ENCODE peak calls at places on chromosomes 16 and 17, in nine cellular contexts. One of them, this sample, is unnamed.

GRCh38 chr17:45341389-45342158 is 24.8 kb upstream of the MAP3K14 start:
- DNase-seq in right atrium auricular region: peak; percentile 74
- DNase-seq in esophagus squamous epithelium: no peak
- DNase-seq in Peyer's patch: no peak
- DNase-seq in heart right ventricle: peak; percentile 72
- DNase-seq in fibroblast of lung: peak; percentile 90
- DNase-seq in suprapubic skin: no peak
- DNase-seq in heart left ventricle: peak; percentile 84
- DNase-seq in left ventricle myocardium inferior: peak; percentile 81
- DNase-seq in this sample: peak; percentile 91

GRCh38 chr17:45791935-45792334 is 7.8 kb downstream of the CRHR1 start:
- DNase-seq in Peyer's patch: peak; percentile 55
- DNase-seq in heart right ventricle: no peak
- DNase-seq in right atrium auricular region: no peak
- DNase-seq in suprapubic skin: no peak
- DNase-seq in fibroblast of lung: no peak
- DNase-seq in esophagus squamous epithelium: no peak
- DNase-seq in left ventricle myocardium inferior: no peak
- DNase-seq in heart left ventricle: no peak
- DNase-seq in this sample: no peak

GRCh38 chr16:57185446-57185944 is 344 bp downstream of the PSME3IP1 start:
- DNase-seq in fibroblast of lung: peak; percentile 66
- DNase-seq in right atrium auricular region: peak; percentile 71
- DNase-seq in heart left ventricle: peak; percentile 54
- DNase-seq in suprapubic skin: peak; percentile 80
- DNase-seq in Peyer's patch: no peak
- DNase-seq in heart right ventricle: peak; percentile 36
- DNase-seq in esophagus squamous epithelium: no peak
- DNase-seq in left ventricle myocardium inferior: peak; percentile 40
- DNase-seq in this sample: peak; percentile 70

GRCh38 chr16:21088646-21089538 is 61.8 kb downstream of the DNAH3 start:
- DNase-seq in left ventricle myocardium inferior: no peak
- DNase-seq in Peyer's patch: no peak
- DNase-seq in esophagus squamous epithelium: no peak
- DNase-seq in suprapubic skin: no peak
- DNase-seq in heart right ventricle: no peak
- DNase-seq in right atrium auricular region: no peak
- DNase-seq in heart left ventricle: no peak
- DNase-seq in fibroblast of lung: peak; percentile 85
- DNase-seq in this sample: no peak

GRCh38 chr17:40173778-40174135 is 3.5 kb upstream of the RAPGEFL1 start:
- DNase-seq in suprapubic skin: no peak
- DNase-seq in heart right ventricle: no peak
- DNase-seq in left ventricle myocardium inferior: no peak
- DNase-seq in heart left ventricle: no peak
- DNase-seq in esophagus squamous epithelium: no peak
- DNase-seq in Peyer's patch: no peak
- DNase-seq in right atrium auricular region: no peak
- DNase-seq in fibroblast of lung: peak; percentile 55
- DNase-seq in this sample: no peak

GRCh38 chr17:67995568-67996191 is 589 bp downstream of the C17orf58 start:
- DNase-seq in heart left ventricle: peak; percentile 47
- DNase-seq in right atrium auricular region: no peak
- DNase-seq in esophagus squamous epithelium: no peak
- DNase-seq in fibroblast of lung: peak; percentile 2
- DNase-seq in left ventricle myocardium inferior: peak; percentile 38
- DNase-seq in Peyer's patch: peak; percentile 54
- DNase-seq in suprapubic skin: no peak
- DNase-seq in heart right ventricle: peak; percentile 48
- DNase-seq in this sample: no peak

GRCh38 chr17:6555331-6556120 is 829 bp downstream of the PITPNM3 start:
- DNase-seq in esophagus squamous epithelium: no peak
- DNase-seq in suprapubic skin: no peak
- DNase-seq in fibroblast of lung: peak; percentile 65
- DNase-seq in heart right ventricle: no peak
- DNase-seq in Peyer's patch: peak; percentile 65
- DNase-seq in heart left ventricle: no peak
- DNase-seq in left ventricle myocardium inferior: no peak
- DNase-seq in right atrium auricular region: no peak
- DNase-seq in this sample: no peak

GRCh38 chr16:66267287-66268137 is 99.0 kb upstream of the CDH5 start:
- DNase-seq in left ventricle myocardium inferior: no peak
- DNase-seq in heart left ventricle: no peak
- DNase-seq in Peyer's patch: no peak
- DNase-seq in heart right ventricle: no peak
- DNase-seq in right atrium auricular region: peak; percentile 50
- DNase-seq in esophagus squamous epithelium: no peak
- DNase-seq in fibroblast of lung: no peak
- DNase-seq in suprapubic skin: peak; percentile 75
- DNase-seq in this sample: no peak

GRCh38 chr16:53744449-53744848 is 40.5 kb downstream of the FTO start:
- DNase-seq in esophagus squamous epithelium: no peak
- DNase-seq in fibroblast of lung: no peak
- DNase-seq in right atrium auricular region: no peak
- DNase-seq in heart right ventricle: no peak
- DNase-seq in suprapubic skin: no peak
- DNase-seq in left ventricle myocardium inferior: no peak
- DNase-seq in Peyer's patch: no peak
- DNase-seq in heart left ventricle: no peak
- DNase-seq in this sample: no peak

GRCh38 chr17:77264617-77265230 is 124.0 kb downstream of the SEC14L1 start:
- DNase-seq in heart left ventricle: no peak
- DNase-seq in fibroblast of lung: no peak
- DNase-seq in esophagus squamous epithelium: no peak
- DNase-seq in heart right ventricle: no peak
- DNase-seq in suprapubic skin: no peak
- DNase-seq in right atrium auricular region: no peak
- DNase-seq in Peyer's patch: no peak
- DNase-seq in left ventricle myocardium inferior: no peak
- DNase-seq in this sample: no peak
- H3K4me3 ChIP-seq in heart left ventricle: no peak overlapping the region
- H3K4me3 ChIP-seq in fibroblast of lung: no peak overlapping the region
- H3K4me3 ChIP-seq in esophagus squamous epithelium: no peak overlapping the region
- H3K4me3 ChIP-seq in heart right ventricle: no peak overlapping the region
- H3K4me3 ChIP-seq in suprapubic skin: no peak overlapping the region
- H3K4me3 ChIP-seq in right atrium auricular region: no peak overlapping the region
- H3K4me3 ChIP-seq in Peyer's patch: no peak overlapping the region
- H3K4me3 ChIP-seq in left ventricle myocardium inferior: no peak overlapping the region
- H3K4me3 ChIP-seq in this sample: no peak overlapping the region

DNA sequence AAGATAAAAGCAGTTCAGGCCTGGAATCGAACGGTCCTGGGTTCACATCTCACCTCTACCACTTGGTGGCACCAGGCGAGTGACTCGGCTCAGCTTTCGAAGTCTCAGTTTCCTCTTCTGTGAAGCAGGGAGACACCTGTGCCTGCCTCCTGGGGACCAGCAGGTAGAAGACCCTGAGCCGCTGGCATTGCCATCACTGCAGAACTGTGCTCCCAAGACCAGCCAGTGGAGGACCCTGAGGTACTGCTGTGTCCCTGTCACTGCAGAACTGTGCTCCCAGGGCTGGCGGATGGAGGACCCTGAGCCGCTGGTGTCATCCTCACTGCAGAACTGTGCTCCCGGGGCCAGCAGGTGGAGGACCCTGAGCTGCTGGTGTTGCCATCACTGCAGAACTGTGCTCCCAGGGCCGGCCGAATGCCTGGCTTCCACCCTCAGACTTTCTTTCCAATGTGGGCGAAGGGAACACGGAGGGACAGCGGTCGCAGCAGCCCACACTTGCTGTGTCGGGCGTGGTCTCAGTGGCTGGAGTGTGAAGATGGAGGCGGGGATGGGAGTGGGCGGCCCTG is 8.7 kb upstream of the SLC7A5 start:
- DNase-seq in suprapubic skin: no peak
- DNase-seq in heart right ventricle: no peak
- DNase-seq in esophagus squamous epithelium: no peak
- DNase-seq in left ventricle myocardium inferior: no peak
- DNase-seq in right atrium auricular region: no peak
- DNase-seq in heart left ventricle: no peak
- DNase-seq in fibroblast of lung: no peak
- DNase-seq in Peyer's patch: no peak
- DNase-seq in this sample: no peak
- TF ChIP-seq CTCF in suprapubic skin: no peak
- TF ChIP-seq CTCF in heart right ventricle: peak; percentile 19
- TF ChIP-seq CTCF in esophagus squamous epithelium: no peak
- TF ChIP-seq CTCF in left ventricle myocardium inferior: no peak
- TF ChIP-seq CTCF in right atrium auricular region: no peak
- TF ChIP-seq CTCF in heart left ventricle: no peak
- TF ChIP-seq CTCF in fibroblast of lung: no peak
- TF ChIP-seq CTCF in Peyer's patch: peak; percentile 35
- TF ChIP-seq CTCF in this sample: peak; percentile 11

GRCh38 chr16:84821179-84821578 is 1.4 kb downstream of the CRISPLD2 start:
- DNase-seq in left ventricle myocardium inferior: no peak
- DNase-seq in heart right ventricle: no peak
- DNase-seq in right atrium auricular region: no peak
- DNase-seq in esophagus squamous epithelium: no peak
- DNase-seq in Peyer's patch: no peak
- DNase-seq in heart left ventricle: no peak
- DNase-seq in suprapubic skin: no peak
- DNase-seq in fibroblast of lung: no peak
- DNase-seq in this sample: no peak
- H3K4me3 ChIP-seq in left ventricle myocardium inferior: peak overlapping the region; percentile 76
- H3K4me3 ChIP-seq in heart right ventricle: peak overlapping the region; percentile 69
- H3K4me3 ChIP-seq in right atrium auricular region: peak overlapping the region; percentile 67
- H3K4me3 ChIP-seq in esophagus squamous epithelium: peak overlapping the region; percentile 65
- H3K4me3 ChIP-seq in Peyer's patch: peak overlapping the region; percentile 45
- H3K4me3 ChIP-seq in heart left ventricle: peak overlapping the region; percentile 64
- H3K4me3 ChIP-seq in suprapubic skin: peak overlapping the region; percentile 57
- H3K4me3 ChIP-seq in fibroblast of lung: peak overlapping the region; percentile 96
- H3K4me3 ChIP-seq in this sample: peak overlapping the region; percentile 67

DNA sequence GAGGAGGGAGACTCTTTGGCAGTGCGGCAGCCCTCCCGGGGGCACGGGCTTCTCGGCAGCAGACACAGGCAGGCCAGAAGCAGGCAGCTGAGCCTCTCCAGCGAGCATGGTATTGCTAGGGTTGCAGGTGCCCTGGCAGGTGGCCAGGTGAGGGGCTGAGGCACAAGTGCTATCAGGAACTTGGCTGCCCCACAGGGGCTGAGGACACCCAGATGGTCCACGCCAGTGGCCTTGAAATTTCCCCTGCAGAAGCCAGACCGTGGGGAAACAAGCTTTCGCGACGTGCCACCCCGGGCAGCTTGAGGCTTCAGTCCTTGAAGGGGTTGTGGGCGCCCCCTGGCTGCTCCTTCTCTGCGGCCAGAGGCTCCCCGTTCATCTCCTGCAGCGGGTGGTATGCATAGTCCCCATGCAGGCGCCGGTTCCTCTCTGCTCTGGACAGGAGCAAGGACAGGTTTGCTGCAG is 8.5 kb downstream of the NAGPA start:
- DNase-seq in suprapubic skin: no peak
- DNase-seq in left ventricle myocardium inferior: peak; percentile 50
- DNase-seq in right atrium auricular region: no peak
- DNase-seq in fibroblast of lung: no peak
- DNase-seq in heart right ventricle: peak; percentile 46
- DNase-seq in esophagus squamous epithelium: no peak
- DNase-seq in heart left ventricle: peak; percentile 61
- DNase-seq in Peyer's patch: peak; percentile 58
- DNase-seq in this sample: peak; percentile 23
- TF ChIP-seq CTCF in suprapubic skin: no peak
- TF ChIP-seq CTCF in left ventricle myocardium inferior: peak; percentile 52
- TF ChIP-seq CTCF in right atrium auricular region: peak; percentile 54
- TF ChIP-seq CTCF in fibroblast of lung: no peak
- TF ChIP-seq CTCF in heart right ventricle: peak; percentile 56
- TF ChIP-seq CTCF in esophagus squamous epithelium: no peak
- TF ChIP-seq CTCF in heart left ventricle: peak; percentile 24
- TF ChIP-seq CTCF in Peyer's patch: no peak
- TF ChIP-seq CTCF in this sample: peak; percentile 33

DNA sequence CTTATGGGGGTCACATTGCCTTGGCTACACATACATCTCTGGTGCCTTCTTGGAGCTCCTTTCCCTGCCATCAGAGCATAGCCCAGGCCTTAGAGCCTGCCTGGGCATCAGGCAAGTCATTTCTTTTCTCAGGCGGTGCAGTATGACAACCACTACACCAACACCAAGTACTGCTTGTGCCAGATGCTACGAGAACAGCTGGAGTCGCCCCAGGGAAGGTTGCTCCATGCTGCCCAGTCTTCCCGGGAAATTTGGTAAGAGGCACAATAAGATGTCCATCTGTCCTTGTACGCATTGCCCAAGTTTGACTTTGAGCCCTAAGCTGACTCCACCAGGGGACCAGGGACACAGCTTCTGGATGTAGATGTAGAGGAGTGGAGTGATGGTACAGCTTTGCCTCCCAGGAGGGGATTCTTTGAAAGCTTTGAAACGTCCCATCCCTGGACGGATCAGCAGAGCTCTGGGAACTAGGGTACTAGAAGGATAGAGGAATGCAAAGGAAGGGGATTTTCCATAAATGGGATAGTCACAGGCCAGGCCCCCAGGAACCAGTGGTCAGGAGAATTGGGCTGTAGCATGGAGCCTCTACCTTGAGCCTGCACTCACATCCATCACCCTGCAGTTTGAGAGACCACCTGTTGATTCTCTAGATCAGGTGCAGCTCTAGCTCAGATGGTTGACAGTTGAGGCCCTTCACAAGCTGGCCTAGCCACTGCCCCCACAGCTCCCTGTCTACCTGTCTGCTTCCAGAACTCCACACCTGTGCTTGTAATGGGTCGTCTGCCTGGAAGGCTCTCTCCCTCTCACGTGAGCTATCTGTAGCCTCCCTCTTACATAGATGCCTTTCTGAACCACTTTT is 11.0 kb upstream of the NFATC3 start:
- DNase-seq in esophagus squamous epithelium: no peak
- DNase-seq in heart right ventricle: no peak
- DNase-seq in Peyer's patch: no peak
- DNase-seq in right atrium auricular region: no peak
- DNase-seq in fibroblast of lung: no peak
- DNase-seq in left ventricle myocardium inferior: no peak
- DNase-seq in suprapubic skin: no peak
- DNase-seq in heart left ventricle: no peak
- DNase-seq in this sample: no peak
- H3K4me3 ChIP-seq in esophagus squamous epithelium: no peak overlapping the region
- H3K4me3 ChIP-seq in heart right ventricle: no peak overlapping the region
- H3K4me3 ChIP-seq in Peyer's patch: no peak overlapping the region
- H3K4me3 ChIP-seq in right atrium auricular region: no peak overlapping the region
- H3K4me3 ChIP-seq in fibroblast of lung: no peak overlapping the region
- H3K4me3 ChIP-seq in left ventricle myocardium inferior: no peak overlapping the region
- H3K4me3 ChIP-seq in suprapubic skin: no peak overlapping the region
- H3K4me3 ChIP-seq in heart left ventricle: no peak overlapping the region
- H3K4me3 ChIP-seq in this sample: no peak overlapping the region

GRCh38 chr16:5604770-5605169 is 507.2 kb upstream of the EEF2KMT start:
- DNase-seq in heart right ventricle: no peak
- DNase-seq in heart left ventricle: no peak
- DNase-seq in left ventricle myocardium inferior: no peak
- DNase-seq in esophagus squamous epithelium: no peak
- DNase-seq in suprapubic skin: no peak
- DNase-seq in right atrium auricular region: no peak
- DNase-seq in Peyer's patch: no peak
- DNase-seq in fibroblast of lung: no peak
- DNase-seq in this sample: no peak
- TF ChIP-seq CTCF in heart right ventricle: peak; percentile 10
- TF ChIP-seq CTCF in heart left ventricle: no peak
- TF ChIP-seq CTCF in left ventricle myocardium inferior: no peak
- TF ChIP-seq CTCF in esophagus squamous epithelium: peak; percentile 5
- TF ChIP-seq CTCF in suprapubic skin: no peak
- TF ChIP-seq CTCF in right atrium auricular region: no peak
- TF ChIP-seq CTCF in Peyer's patch: peak; percentile 28
- TF ChIP-seq CTCF in fibroblast of lung: no peak
- TF ChIP-seq CTCF in this sample: no peak